ENCODE peak calls at places on chromosome 15, in five cellular contexts. R is IMR-90, W is ovary, A is neural progenitor cell, V is aorta. L is an unnamed sample.

GRCh38 chr15:93019091-93019490 is 69.9 kb downstream of the RGMA start:
- DNase-seq in R (no peak), W (no peak), A (no peak), V (no peak), L (no peak)

GRCh38 chr15:37078000-37078399 is 22.3 kb downstream of the MEIS2 start:
- DNase-seq in R (no peak), W (no peak), A (no peak), V (no peak), L (no peak)

GRCh38 chr15:98597666-98598065 is 50.7 kb upstream of the IGF1R start:
- DNase-seq in R (no peak), W (no peak), A (peak; percentile 47), V (no peak), L (no peak)

GRCh38 chr15:60635507-60636352 is 156.8 kb upstream of the ICE2 start:
- DNase-seq in R (no peak), W (no peak), A (no peak), V (no peak), L (no peak)

GRCh38 chr15:40064231-40064894 is 25.4 kb upstream of the SRP14 start:
- DNase-seq in R (peak; percentile 73), W (no peak), A (no peak), V (no peak), L (no peak)

GRCh38 chr15:99139276-99139675 is 34.4 kb downstream of the SYNM start:
- DNase-seq in R (no peak), W (no peak), A (no peak), V (no peak), L (no peak)

GRCh38 chr15:93166675-93167074 is 77.7 kb upstream of the RGMA start:
- DNase-seq in R (no peak), W (no peak), A (no peak), V (no peak), L (no peak)

GRCh38 chr15:63509933-63510547 is 5.6 kb downstream of the USP3 start:
- DNase-seq in R (peak; percentile 83), W (no peak), A (no peak), V (no peak), L (no peak)

GRCh38 chr15:96067677-96068076 is 262.8 kb upstream of the NR2F2 start:
- DNase-seq in R (no peak), W (no peak), A (no peak), V (no peak), L (no peak)

GRCh38 chr15:41876689-41877088 is 17.2 kb downstream of the SPTBN5 start:
- DNase-seq in R (no peak), W (no peak), A (no peak), V (no peak), L (no peak)

GRCh38 chr15:25134546-25134945 is 179.8 kb downstream of the SNRPN start:
- DNase-seq in R (peak; percentile 14), W (no peak), A (peak; percentile 4), V (no peak), L (no peak)
- H3K9me3 ChIP-seq in R (no peaks in the 10 kb centered on the region), W (peaks cover 11% of the 10 kb centered on the region), A (no peaks in the 10 kb centered on the region), V (no peaks in the 10 kb centered on the region), L (no peaks in the 10 kb centered on the region)

GRCh38 chr15:55954862-55955605 is 38.4 kb downstream of the NEDD4 start:
- DNase-seq in R (no peak), W (no peak), A (no peak), V (no peak), L (no peak)
- H3K27ac ChIP-seq in R (no peak overlapping the region), W (no peak overlapping the region), A (no peak overlapping the region), V (no peak overlapping the region), L (no peak overlapping the region)

DNA sequence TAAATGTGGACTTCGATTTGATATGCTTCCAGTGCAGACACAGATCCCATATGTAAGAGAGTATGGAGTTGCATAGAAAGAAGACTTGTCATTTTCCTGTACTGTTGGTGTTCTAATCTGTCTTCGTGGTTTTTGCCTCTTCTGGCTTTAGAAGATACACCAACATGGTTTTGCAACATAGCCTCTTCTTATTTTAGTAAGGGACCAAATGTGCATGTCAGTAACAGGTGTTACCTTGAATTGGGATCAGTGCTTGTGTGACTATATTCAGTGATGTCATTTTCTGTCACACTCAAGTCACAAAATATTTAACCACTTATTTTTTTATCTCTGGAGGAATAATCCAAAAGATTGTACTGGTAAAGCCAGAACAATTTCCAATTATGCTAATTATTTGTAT is 140.4 kb downstream of the SNRPN start:
- DNase-seq in R (no peak), W (no peak), A (no peak), V (no peak), L (no peak)
- H3K9me3 ChIP-seq in R (peaks cover 24% of the 10 kb centered on the region), W (peaks cover 78% of the 10 kb centered on the region), A (peaks cover 3% of the 10 kb centered on the region), V (peaks cover 12% of the 10 kb centered on the region), L (peaks cover 57% of the 10 kb centered on the region)

GRCh38 chr15:86833595-86833994 is 753.9 kb downstream of the AGBL1 start:
- DNase-seq in R (no peak), W (no peak), A (no peak), V (no peak), L (no peak)
- H3K27ac ChIP-seq in R (no peak overlapping the region), W (no peak overlapping the region), A (no peak overlapping the region), V (no peak overlapping the region), L (no peak overlapping the region)

GRCh38 chr15:25070357-25070963 is 115.7 kb downstream of the SNRPN start:
- DNase-seq in R (no peak), W (no peak), A (no peak), V (peak; percentile 6), L (no peak)
- H3K9me3 ChIP-seq in R (peaks cover 100% of the 10 kb centered on the region), W (peaks cover 99% of the 10 kb centered on the region), A (peaks cover 55% of the 10 kb centered on the region), V (peaks cover 93% of the 10 kb centered on the region), L (peaks cover 100% of the 10 kb centered on the region)